ENCODE peak calls at places on chromosomes 4 and X, in ten cellular contexts. S is mammary epithelial cell; H is CD4-positive, alpha-beta T cell; B is A549; W is CD8-positive, alpha-beta memory T cell; K is endodermal cell; U is suprapubic skin; R is Peyer's patch; P is SK-N-SH; Y is HepG2. Q is an unnamed sample. For H3K9me3, the result is how much of the 10 kb centered on the place peaks cover.

GRCh38 chr4:54032558-54033135 is 31.8 kb downstream of the CHIC2 start:
- DNase-seq in Y (no peak), R (no peak), B (no peak), W (no peak), H (no peak), K (no peak), P (no peak), U (no peak), S (peak), Q (no peak)

GRCh38 chrX:77740376-77740905 is 45.6 kb downstream of the ATRX start:
- DNase-seq in U (no peak), R (no peak), S (no peak), Y (no peak), P (no peak), W (no peak), B (no peak), H (no peak), K (no peak), Q (no peak)

GRCh38 chrX:119004920-119005524 is 30.6 kb downstream of the LONRF3 start:
- DNase-seq in U (no peak), Y (peak), W (peak), R (peak), B (peak), P (peak), S (peak), K (peak), H (peak), Q (peak)

GRCh38 chr4:168483786-168484185 is 3.5 kb upstream of the DDX60L start:
- DNase-seq in P (no peak), H (no peak), W (no peak), S (no peak), B (no peak), K (no peak), Y (no peak), R (no peak), U (no peak), Q (no peak)

GRCh38 chr4:113049421-113050355 is at the start of gene ANK2:
- DNase-seq in K (peak), U (no peak), Y (no peak), W (no peak), R (no peak), B (no peak), P (peak), H (no peak), S (no peak), Q (no peak)

GRCh38 chr4:1604706-1605205 is 79.4 kb downstream of the FAM53A start:
- DNase-seq in R (peak), S (no peak), W (no peak), Y (no peak), U (peak), K (no peak), B (no peak), P (peak), H (peak), Q (no peak)

GRCh38 chr4:109846395-109847098 is 1.4 kb upstream of the LRIT3 start:
- DNase-seq in B (no peak), H (no peak), Y (no peak), W (no peak), R (no peak), U (no peak), S (no peak), P (no peak), K (peak), Q (no peak)

GRCh38 chr4:147975902-147976301 is 244.0 kb downstream of the ARHGAP10 start:
- DNase-seq in U (no peak), R (no peak), P (no peak), Y (no peak), K (no peak), H (no peak), W (no peak), S (peak), B (no peak), Q (no peak)

GRCh38 chrX:133297284-133297683 is 79.1 kb upstream of the TFDP3 start:
- DNase-seq in P (no peak), U (no peak), K (no peak), R (no peak), B (no peak), H (no peak), S (peak), W (no peak), Y (no peak), Q (no peak)

GRCh38 chr4:11313157-11313943 is 115.3 kb downstream of the HS3ST1 start:
- DNase-seq in R (no peak), K (no peak), H (no peak), S (no peak), P (no peak), Y (no peak), U (no peak), W (no peak), B (no peak), Q (no peak)

GRCh38 chr4:187416236-187416635 is 579.3 kb upstream of the ZFP42 start:
- DNase-seq in Y (no peak), U (no peak), H (no peak), W (no peak), K (no peak), S (no peak), P (no peak), B (no peak), R (no peak), Q (no peak)

GRCh38 chrX:51743179-51743957 is at the start of gene GSPT2:
- DNase-seq in U (peak), Y (no peak), H (peak), W (peak), P (peak), R (peak), S (peak), K (peak), B (peak), Q (peak)

GRCh38 chr4:4677825-4678522 is 136.1 kb upstream of the STX18 start:
- DNase-seq in Y (no peak), R (no peak), H (no peak), U (no peak), K (peak), P (peak), S (no peak), W (no peak), B (no peak), Q (no peak)
- H3K9me3 ChIP-seq in Y (under half), R (under half), H (under half), U (under half), K (under half), P (under half), S (under half), W (under half), B (under half), Q (under half)

GRCh38 chrX:1223253-1223621 is 10.8 kb upstream of the CRLF2 start:
- DNase-seq in U (no peak), Y (no peak), S (no peak), R (peak), B (no peak), W (no peak), H (no peak), K (no peak), P (no peak), Q (no peak)

GRCh38 chrX:1224954-1225353 is 12.5 kb upstream of the CRLF2 start:
- DNase-seq in K (peak), R (no peak), Y (no peak), W (no peak), U (no peak), H (no peak), B (no peak), S (no peak), P (no peak), Q (no peak)

GRCh38 chrX:1222511-1223252 is 10.2 kb upstream of the CRLF2 start:
- DNase-seq in U (peak), R (peak), W (no peak), S (peak), H (no peak), P (no peak), K (no peak), Y (peak), B (peak), Q (no peak)

GRCh38 chrX:1221296-1221845 is 8.9 kb upstream of the CRLF2 start:
- DNase-seq in Y (no peak), U (no peak), R (no peak), H (no peak), K (no peak), W (no peak), B (no peak), P (no peak), S (no peak), Q (peak)

DNA sequence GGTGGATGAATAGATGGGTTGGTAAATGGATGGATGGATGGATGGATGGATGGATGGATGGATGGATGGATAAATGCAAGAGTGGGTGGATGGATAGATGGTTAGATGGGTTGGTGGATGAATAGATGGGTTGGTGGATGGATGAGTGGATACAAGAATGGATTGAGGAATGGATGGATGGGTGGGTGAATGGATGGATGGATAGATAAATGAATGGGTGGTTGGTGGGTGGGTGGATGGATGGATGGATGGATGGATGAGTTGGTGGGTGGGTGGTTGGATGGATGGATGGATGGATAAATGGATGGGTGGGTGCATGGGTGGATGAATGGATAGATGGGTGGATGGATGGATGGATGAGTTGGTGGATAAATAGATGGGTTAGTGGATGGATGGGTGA is 13.8 kb upstream of the CRLF2 start:
- DNase-seq in W (no peak), Y (no peak), K (no peak), P (no peak), H (no peak), S (no peak), B (no peak), U (no peak), R (no peak), Q (no peak)
- H3K9me3 ChIP-seq in W (under half), Y (under half), K (under half), P (under half), H (under half), S (under half), B (under half), U (under half), R (under half), Q (under half)

DNA sequence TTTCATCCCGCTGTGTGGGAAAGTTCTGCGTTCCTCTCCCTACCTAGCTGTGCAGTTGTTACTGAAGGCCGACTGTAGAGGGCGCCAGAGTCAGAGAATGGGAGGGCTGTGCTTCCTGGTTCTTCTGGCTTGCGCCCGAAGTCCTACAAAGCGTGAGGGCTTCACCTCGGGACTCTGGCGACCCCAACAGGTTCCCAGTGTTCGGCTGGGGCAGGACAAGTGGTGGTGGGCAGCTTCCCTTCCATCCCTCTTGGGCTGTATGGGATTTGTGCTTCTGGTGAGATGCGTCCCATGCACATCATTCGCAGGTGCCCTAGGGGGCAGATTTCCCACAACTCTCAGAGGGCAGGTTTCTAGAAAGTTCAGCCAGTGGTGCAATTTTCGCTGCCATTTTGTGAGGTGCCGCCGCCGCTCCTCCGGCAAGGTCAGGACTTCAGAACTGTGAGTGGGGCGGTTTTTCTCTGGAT is 27.3 kb downstream of the CT45A3 start:
- DNase-seq in H (peak), W (peak), K (peak), U (no peak), B (peak), S (no peak), Y (peak), R (no peak), P (peak), Q (no peak)
- H3K9me3 ChIP-seq in H (under half), W (under half), K (under half), U (under half), B (under half), S (under half), Y (under half), R (under half), P (under half), Q (under half)

DNA sequence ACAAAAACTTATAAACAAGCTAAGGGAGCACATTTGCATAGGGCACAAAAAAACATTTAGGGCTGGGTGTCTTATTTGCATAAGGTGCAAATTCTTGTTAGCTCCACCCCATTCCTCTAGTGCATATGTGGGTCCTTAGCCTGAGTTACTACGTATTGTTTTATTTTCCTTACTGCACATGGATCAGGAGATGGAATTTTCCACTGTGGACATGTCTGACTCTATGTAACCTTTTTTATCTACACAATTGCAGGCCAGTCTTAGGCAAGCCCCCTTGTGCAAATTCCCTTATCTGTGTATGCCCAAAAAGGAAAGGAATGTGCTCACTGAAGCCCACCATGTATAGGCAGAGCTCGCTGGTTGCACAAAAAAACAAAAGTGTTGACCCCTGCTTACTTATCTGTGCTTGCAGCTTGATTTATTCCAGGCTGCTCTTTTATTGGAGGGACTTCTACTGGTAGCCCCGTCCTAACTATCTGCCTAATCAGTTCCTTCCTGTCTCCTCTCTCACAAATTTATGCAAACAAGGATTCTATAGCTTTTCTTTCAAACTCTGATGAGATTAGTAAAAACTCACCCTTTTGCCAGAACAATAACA is 359.0 kb upstream of the MAGEB16 start:
- DNase-seq in P (no peak), W (no peak), H (no peak), B (no peak), R (no peak), Y (no peak), K (no peak), U (no peak), S (no peak), Q (no peak)
- H3K9me3 ChIP-seq in P (under half), W (under half), H (under half), B (under half), R (under half), Y (under half), K (half or more), U (under half), S (under half), Q (under half)

DNA sequence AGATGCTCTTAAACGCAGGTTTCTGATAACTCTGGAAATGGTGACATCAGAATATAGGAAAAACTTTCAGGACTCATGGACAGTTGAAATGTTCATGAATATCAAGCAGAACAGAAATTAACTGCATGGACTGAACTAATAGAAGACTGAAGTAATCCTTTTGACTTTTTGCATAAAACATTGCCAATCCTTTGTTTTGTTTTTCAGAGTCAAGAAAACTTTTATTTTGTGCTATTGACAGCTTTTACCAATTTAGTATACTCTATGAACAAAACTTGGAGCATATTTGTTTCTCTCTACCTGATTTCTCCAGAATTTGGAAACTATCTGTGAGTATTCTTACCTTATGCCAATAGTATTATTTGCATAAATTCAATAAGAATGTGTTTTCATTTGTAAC is 61.2 kb upstream of the HMX1 start:
- DNase-seq in H (no peak), P (no peak), Y (no peak), R (no peak), K (no peak), W (no peak), B (no peak), S (no peak), U (no peak), Q (no peak)
- H3K9me3 ChIP-seq in H (under half), P (under half), Y (under half), R (under half), K (under half), W (under half), B (under half), S (under half), U (under half), Q (under half)

GRCh38 chr4:142376204-142376603 is 469.9 kb downstream of the INPP4B start:
- DNase-seq in W (no peak), K (no peak), H (no peak), P (no peak), Y (no peak), B (no peak), S (no peak), U (no peak), R (no peak), Q (no peak)
- H3K9me3 ChIP-seq in W (under half), K (under half), H (under half), P (under half), Y (under half), B (under half), S (under half), U (under half), R (under half), Q (under half)

GRCh38 chrX:48700951-48701653 is 4.6 kb downstream of the SUV39H1 start:
- DNase-seq in P (no peak), W (no peak), K (no peak), U (no peak), Y (no peak), R (no peak), B (no peak), S (no peak), H (no peak), Q (no peak)
- H3K9me3 ChIP-seq in P (under half), W (under half), K (under half), U (under half), Y (under half), R (under half), B (under half), S (under half), H (under half), Q (under half)